ENCODE peak calls at places on chromosomes 13 and 19, in eight cellular contexts. Q is GM06990, T is A549, H is fibroblast of pulmonary artery, I is pancreas, C is neural crest cell, R is progenitor cell of endocrine pancreas, W is kidney epithelial cell. K is an unnamed sample.

GRCh38 chr19:52691215-52691610 is 43.6 kb downstream of the ZNF611 start:
- DNase-seq in Q (no peak), T (no peak), H (no peak), I (no peak), C (no peak), R (no peak), W (no peak), K (no peak)

GRCh38 chr19:35545855-35546381 is 492 bp downstream of the TMEM147 start:
- DNase-seq in Q (peak), T (peak), H (no peak), I (no peak), C (no peak), R (peak), W (no peak), K (peak)

GRCh38 chr19:51034704-51035103 is at the start of gene KLK12:
- DNase-seq in Q (no peak), T (no peak), H (no peak), I (no peak), C (no peak), R (no peak), W (no peak), K (no peak)

GRCh38 chr13:48928781-48929430 is 46.8 kb upstream of the FNDC3A start:
- DNase-seq in Q (no peak), T (no peak), H (no peak), I (no peak), C (no peak), R (no peak), W (no peak), K (no peak)

GRCh38 chr19:40638327-40638726 is 37.2 kb downstream of the LTBP4 start:
- DNase-seq in Q (no peak), T (no peak), H (no peak), I (no peak), C (no peak), R (no peak), W (no peak), K (no peak)

GRCh38 chr13:66180806-66181205 is 1049.3 kb downstream of the PCDH9 start:
- DNase-seq in Q (no peak), T (no peak), H (no peak), I (no peak), C (no peak), R (no peak), W (no peak), K (no peak)

GRCh38 chr13:23739597-23739996 is 149.6 kb downstream of the MIPEP start:
- DNase-seq in Q (no peak), T (no peak), H (no peak), I (no peak), C (no peak), R (no peak), W (no peak), K (no peak)

GRCh38 chr13:21979156-21979819 is 308.4 kb downstream of the FGF9 start:
- DNase-seq in Q (no peak), T (no peak), H (no peak), I (no peak), C (no peak), R (no peak), W (no peak), K (no peak)

GRCh38 chr19:46493236-46494114 is 2.2 kb downstream of the PNMA8B start:
- DNase-seq in Q (no peak), T (no peak), H (no peak), I (peak), C (no peak), R (no peak), W (no peak), K (peak)

GRCh38 chr13:100423375-100423774 is 165.2 kb downstream of the GGACT start:
- DNase-seq in Q (no peak), T (no peak), H (peak), I (no peak), C (no peak), R (no peak), W (no peak), K (no peak)

GRCh38 chr13:26025196-26025595 is 26.6 kb downstream of the SHISA2 start:
- DNase-seq in Q (no peak), T (no peak), H (no peak), I (no peak), C (no peak), R (no peak), W (no peak), K (no peak)

GRCh38 chr13:45859682-45860081 is 8.1 kb upstream of the SIAH3 start:
- DNase-seq in Q (no peak), T (no peak), H (no peak), I (no peak), C (no peak), R (no peak), W (no peak), K (no peak)

GRCh38 chr19:28234637-28235036 is 978.3 kb downstream of the UQCRFS1 start:
- DNase-seq in Q (no peak), T (no peak), H (peak), I (no peak), C (no peak), R (no peak), W (peak), K (no peak)

GRCh38 chr19:54188224-54188871 is 1.0 kb downstream of the MBOAT7 start:
- DNase-seq in Q (no peak), T (peak), H (peak), I (peak), C (no peak), R (no peak), W (no peak), K (no peak)

DNA sequence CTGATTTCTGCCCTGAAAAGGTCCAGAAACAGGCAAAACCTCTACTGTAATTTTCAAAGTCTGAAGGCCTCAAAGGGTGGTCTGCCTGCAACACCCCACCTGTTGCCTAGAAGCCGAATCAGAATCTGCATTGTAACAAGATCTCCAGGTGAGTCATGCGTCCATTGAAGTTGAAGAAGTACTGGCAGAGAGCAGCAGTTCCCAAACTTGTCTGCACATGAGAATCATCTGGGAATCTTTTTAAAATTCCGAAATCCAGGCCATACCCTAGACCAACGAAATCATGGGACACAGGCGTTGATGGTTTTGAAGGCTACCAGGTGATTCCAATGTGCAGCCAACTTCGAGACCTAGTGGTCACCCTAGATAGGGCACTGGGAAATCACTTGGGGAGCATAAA is 16.0 kb upstream of the CLN5 start:
- DNase-seq in Q (no peak), T (no peak), H (no peak), I (no peak), C (no peak), R (no peak), W (no peak), K (no peak)
- TF ChIP-seq CTCF in Q (no peak), T (no peak), H (no peak), I (no peak), C (no peak), R (no peak), W (no peak), K (no peak)

DNA sequence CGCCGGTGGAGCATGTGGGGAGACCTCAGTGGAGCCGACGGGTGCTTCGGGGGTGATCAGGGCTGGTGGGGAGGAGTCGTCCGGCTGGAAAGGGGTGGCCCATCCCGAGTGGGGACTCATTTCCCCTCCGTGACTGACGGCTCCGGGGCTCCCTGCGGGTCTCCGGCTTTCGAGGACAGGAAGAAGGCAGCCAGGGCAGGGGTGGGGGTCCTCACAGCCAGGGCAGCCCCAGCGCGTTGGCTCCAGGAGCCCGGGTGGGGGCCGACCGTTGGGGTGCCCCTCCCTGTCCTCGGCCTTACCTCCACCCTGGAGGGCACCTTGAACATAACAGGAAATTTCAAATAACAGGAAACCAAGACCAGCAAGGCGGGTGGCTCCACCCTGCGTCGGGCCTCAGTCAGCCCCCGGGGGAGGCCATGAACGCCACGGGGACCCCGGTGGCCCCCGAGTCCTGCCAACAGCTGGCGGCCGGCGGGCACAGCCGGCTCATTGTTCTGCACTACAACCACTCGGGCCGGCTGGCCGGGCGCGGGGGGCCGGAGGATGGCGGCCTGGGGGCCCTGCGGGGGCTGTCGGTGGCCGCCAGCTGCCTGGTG is at the start of gene S1PR4:
- DNase-seq in Q (peak), T (no peak), H (no peak), I (peak), C (no peak), R (no peak), W (no peak), K (no peak)
- TF ChIP-seq CTCF in Q (peak), T (no peak), H (no peak), I (no peak), C (no peak), R (no peak), W (no peak), K (no peak)

DNA sequence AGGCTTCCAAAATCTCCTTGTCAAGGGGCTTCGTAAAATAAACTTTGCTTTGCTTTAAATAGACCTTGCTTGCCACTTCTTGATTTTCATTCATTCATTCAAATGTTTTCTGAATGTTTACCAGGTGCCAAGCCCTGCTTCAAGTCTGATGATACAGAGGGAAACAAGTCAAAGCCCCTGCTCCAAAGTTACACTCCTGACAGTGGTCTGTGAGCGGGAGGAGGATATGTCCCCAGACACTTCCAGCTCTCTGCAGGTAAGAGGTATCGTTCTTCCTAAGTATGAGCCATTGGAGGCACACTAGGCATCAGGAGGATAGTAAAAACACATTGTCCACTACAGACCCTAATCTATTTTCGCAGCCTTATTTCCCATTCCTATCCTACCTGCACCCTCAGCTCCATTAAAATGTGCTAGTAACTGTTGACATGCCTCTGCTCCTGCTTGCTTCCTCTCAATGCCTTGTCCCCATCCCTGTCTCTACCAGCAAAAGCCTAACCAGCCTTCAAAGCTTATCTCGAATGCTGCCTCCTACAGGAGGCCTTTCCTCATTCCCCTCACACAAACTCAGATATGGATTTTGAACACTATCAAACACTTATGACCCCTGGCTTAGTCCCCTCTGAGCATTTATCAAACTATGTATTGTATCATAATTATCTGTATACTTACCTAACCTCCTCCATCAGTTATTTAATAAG is 6.2 kb upstream of the WBP4 start:
- DNase-seq in Q (no peak), T (peak), H (no peak), I (no peak), C (no peak), R (no peak), W (no peak), K (no peak)
- TF ChIP-seq CTCF in Q (peak), T (peak), H (peak), I (no peak), C (peak), R (peak), W (peak), K (no peak)

DNA sequence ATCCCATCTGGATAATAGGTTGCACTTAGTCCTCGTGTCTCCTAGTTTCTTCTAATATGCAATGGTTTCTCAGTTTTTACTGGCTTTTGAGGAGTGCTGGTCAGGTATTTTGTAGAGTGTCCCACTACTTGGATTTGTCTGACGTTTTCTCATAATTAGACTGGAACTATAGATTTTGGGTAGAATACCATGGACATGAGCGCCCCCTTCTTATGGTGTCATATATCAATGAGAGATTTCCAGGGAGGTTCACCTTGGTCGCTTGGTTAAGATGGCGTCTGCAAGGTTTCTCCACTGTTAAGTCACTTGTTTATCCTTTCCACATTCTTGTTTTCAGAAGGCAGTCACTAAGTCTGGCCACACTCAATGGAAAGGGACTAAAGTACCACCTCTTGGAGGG is 6.7 kb downstream of the SOHLH2 start:
- DNase-seq in Q (no peak), T (no peak), H (peak), I (no peak), C (no peak), R (no peak), W (no peak), K (no peak)
- TF ChIP-seq CTCF in Q (no peak), T (no peak), H (no peak), I (no peak), C (no peak), R (no peak), W (peak), K (peak)

K was measured in heart left ventricle.